ENCODE peak calls at places on chromosome 20, in four cellular contexts. One of them, this sample, is unnamed.

GRCh38 chr20:18087054-18087453 is 29.3 kb upstream of the OVOL2 start:
- DNase-seq in HCT116: no peak
- DNase-seq in GM23338: peak
- DNase-seq in HepG2: no peak
- DNase-seq in this sample: no peak

GRCh38 chr20:25022680-25023079 is 30.1 kb upstream of the APMAP start:
- DNase-seq in HCT116: no peak
- DNase-seq in GM23338: no peak
- DNase-seq in HepG2: no peak
- DNase-seq in this sample: no peak

GRCh38 chr20:20130399-20130798 is 78.1 kb downstream of the CFAP61 start:
- DNase-seq in HCT116: peak
- DNase-seq in GM23338: peak
- DNase-seq in HepG2: peak
- DNase-seq in this sample: peak

GRCh38 chr20:44302026-44302669 is 8.9 kb downstream of the FITM2 start:
- DNase-seq in HCT116: no peak
- DNase-seq in GM23338: no peak
- DNase-seq in HepG2: peak
- DNase-seq in this sample: peak

GRCh38 chr20:33578510-33578909 is 83.6 kb upstream of the C20orf144 start:
- DNase-seq in HCT116: no peak
- DNase-seq in GM23338: no peak
- DNase-seq in HepG2: no peak
- DNase-seq in this sample: no peak

GRCh38 chr20:24933266-24933908 is 15.7 kb upstream of the CST7 start:
- DNase-seq in HCT116: no peak
- DNase-seq in GM23338: no peak
- DNase-seq in HepG2: no peak
- DNase-seq in this sample: no peak

GRCh38 chr20:3146732-3147341 is 12.8 kb downstream of the FASTKD5 start:
- DNase-seq in HCT116: no peak
- DNase-seq in GM23338: no peak
- DNase-seq in HepG2: no peak
- DNase-seq in this sample: no peak

GRCh38 chr20:13930246-13930645 is 60.2 kb downstream of the SEL1L2 start:
- DNase-seq in HCT116: no peak
- DNase-seq in GM23338: no peak
- DNase-seq in HepG2: no peak
- DNase-seq in this sample: no peak

GRCh38 chr20:24722586-24722985 is 226.5 kb upstream of the CST7 start:
- DNase-seq in HCT116: no peak
- DNase-seq in GM23338: no peak
- DNase-seq in HepG2: no peak
- DNase-seq in this sample: no peak

GRCh38 chr20:1462001-1462400 is 4.6 kb downstream of the NSFL1C start:
- DNase-seq in HCT116: no peak
- DNase-seq in GM23338: no peak
- DNase-seq in HepG2: no peak
- DNase-seq in this sample: no peak

GRCh38 chr20:4571759-4572531 is 149.8 kb upstream of the PRND start:
- DNase-seq in HCT116: no peak
- DNase-seq in GM23338: no peak
- DNase-seq in HepG2: no peak
- DNase-seq in this sample: no peak

GRCh38 chr20:60819511-60819910 is 432.6 kb upstream of the CDH4 start:
- DNase-seq in HCT116: no peak
- DNase-seq in GM23338: no peak
- DNase-seq in HepG2: no peak
- DNase-seq in this sample: no peak

GRCh38 chr20:53216856-53217576 is 244.9 kb downstream of the TSHZ2 start:
- DNase-seq in HCT116: peak
- DNase-seq in GM23338: peak
- DNase-seq in HepG2: peak
- DNase-seq in this sample: peak

GRCh38 chr20:62141397-62142251 is 1.6 kb downstream of the PSMA7 start:
- DNase-seq in HCT116: no peak
- DNase-seq in GM23338: peak
- DNase-seq in HepG2: peak
- DNase-seq in this sample: no peak

GRCh38 chr20:49595811-49596545 is 28.0 kb upstream of the PTGIS start:
- DNase-seq in HCT116: no peak
- DNase-seq in GM23338: no peak
- DNase-seq in HepG2: no peak
- DNase-seq in this sample: no peak

GRCh38 chr20:55375920-55376319 is 629.4 kb downstream of the CBLN4 start:
- DNase-seq in HCT116: no peak
- DNase-seq in GM23338: no peak
- DNase-seq in HepG2: no peak
- DNase-seq in this sample: no peak

GRCh38 chr20:12605751-12606150 is 403.0 kb upstream of the SPTLC3 start:
- DNase-seq in HCT116: no peak
- DNase-seq in GM23338: no peak
- DNase-seq in HepG2: no peak
- DNase-seq in this sample: no peak
- TF ChIP-seq REST in HCT116: no peak
- TF ChIP-seq REST in GM23338: no peak
- TF ChIP-seq REST in HepG2: no peak
- TF ChIP-seq REST in this sample: no peak

DNA sequence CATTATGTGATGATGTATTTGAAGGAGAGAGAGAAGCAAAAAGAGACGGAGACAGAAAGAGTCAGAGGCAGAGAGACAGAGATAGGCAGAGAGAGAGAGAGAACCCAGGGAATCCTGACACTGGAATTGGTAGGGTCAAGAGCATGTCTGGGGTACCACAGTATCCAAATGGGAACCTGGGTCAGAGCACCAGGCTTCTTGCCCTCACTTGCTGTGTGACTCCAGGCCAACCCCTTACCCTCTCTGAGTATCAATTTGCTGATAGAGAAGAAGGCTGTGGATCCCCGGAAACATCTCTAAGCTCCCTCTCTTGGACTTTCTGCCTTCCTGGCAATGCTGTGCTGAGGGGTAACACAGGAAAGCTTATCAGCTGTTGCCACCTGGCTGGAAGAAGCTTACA is 385.3 kb upstream of the SULF2 start:
- DNase-seq in HCT116: no peak
- DNase-seq in GM23338: no peak
- DNase-seq in HepG2: no peak
- DNase-seq in this sample: no peak
- H3K4me2 ChIP-seq in HCT116: no peak
- H3K4me2 ChIP-seq in GM23338: no peak
- H3K4me2 ChIP-seq in HepG2: no peak
- H3K4me2 ChIP-seq in this sample: no peak

GRCh38 chr20:63957004-63957689 is 931 bp upstream of the UCKL1 start:
- DNase-seq in HCT116: peak
- DNase-seq in GM23338: peak
- DNase-seq in HepG2: peak
- DNase-seq in this sample: peak
- TF ChIP-seq REST in HCT116: no peak
- TF ChIP-seq REST in GM23338: no peak
- TF ChIP-seq REST in HepG2: no peak
- TF ChIP-seq REST in this sample: no peak

GRCh38 chr20:39036011-39036410 is 73.9 kb downstream of the DHX35 start:
- DNase-seq in HCT116: no peak
- DNase-seq in GM23338: no peak
- DNase-seq in HepG2: no peak
- DNase-seq in this sample: no peak
- H3K4me2 ChIP-seq in HCT116: no peak
- H3K4me2 ChIP-seq in GM23338: no peak
- H3K4me2 ChIP-seq in HepG2: no peak
- H3K4me2 ChIP-seq in this sample: no peak

DNA sequence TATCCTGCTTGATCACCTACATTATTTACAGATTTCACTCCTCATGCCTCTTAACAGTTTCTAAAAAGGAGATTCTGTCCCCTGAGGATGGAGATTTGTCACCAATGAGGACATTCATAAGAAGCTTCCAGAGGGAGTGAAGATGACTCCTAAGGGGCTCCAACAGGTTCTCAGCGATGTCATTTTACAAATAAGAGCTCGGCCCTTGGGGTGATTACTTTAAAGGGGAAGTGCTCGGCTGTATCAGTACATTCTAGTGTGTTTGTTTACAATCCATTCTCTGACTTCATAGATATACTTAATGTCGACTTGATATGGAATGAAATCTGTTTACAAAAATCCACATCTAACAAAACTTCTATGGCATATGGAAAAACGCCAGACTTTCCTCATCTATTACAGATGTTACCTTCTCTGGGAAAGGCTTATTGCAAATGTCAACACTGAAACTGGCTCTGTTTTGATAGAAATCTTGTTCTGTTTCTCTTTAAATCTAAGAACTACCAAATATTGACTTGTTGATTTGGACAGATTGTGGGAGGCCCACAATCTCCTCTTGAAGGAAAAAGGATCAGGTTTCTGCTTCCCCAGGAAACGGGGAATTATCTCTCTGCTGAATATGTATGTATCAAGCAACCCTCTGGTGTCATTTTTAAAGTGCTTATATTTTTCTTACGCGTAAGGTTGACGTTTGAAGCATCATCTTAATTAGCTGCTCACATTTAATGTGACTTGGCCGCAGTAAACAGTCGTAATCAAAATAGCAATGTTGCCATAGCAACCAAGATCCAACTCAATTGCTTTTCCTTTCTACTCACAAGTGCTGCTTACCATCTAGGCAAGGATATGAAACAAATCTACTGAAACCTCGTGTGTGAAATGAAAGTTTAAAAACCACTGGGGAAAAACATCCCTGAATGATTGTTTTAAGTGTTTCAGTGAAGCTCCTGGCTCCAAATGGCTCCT is 95.8 kb downstream of the SHLD1 start:
- DNase-seq in HCT116: no peak
- DNase-seq in GM23338: peak
- DNase-seq in HepG2: no peak
- DNase-seq in this sample: no peak
- TF ChIP-seq REST in HCT116: no peak
- TF ChIP-seq REST in GM23338: no peak
- TF ChIP-seq REST in HepG2: no peak
- TF ChIP-seq REST in this sample: no peak

GRCh38 chr20:8670207-8670899 is 398.5 kb upstream of the PLCB4 start:
- DNase-seq in HCT116: no peak
- DNase-seq in GM23338: no peak
- DNase-seq in HepG2: no peak
- DNase-seq in this sample: no peak
- H3K4me2 ChIP-seq in HCT116: no peak
- H3K4me2 ChIP-seq in GM23338: no peak
- H3K4me2 ChIP-seq in HepG2: no peak
- H3K4me2 ChIP-seq in this sample: no peak

GRCh38 chr20:56411759-56412472 is at the start of gene CASS4:
- DNase-seq in HCT116: no peak
- DNase-seq in GM23338: no peak
- DNase-seq in HepG2: peak
- DNase-seq in this sample: no peak
- TF ChIP-seq REST in HCT116: no peak
- TF ChIP-seq REST in GM23338: no peak
- TF ChIP-seq REST in HepG2: no peak
- TF ChIP-seq REST in this sample: no peak

GRCh38 chr20:23513164-23513563 is 22.2 kb downstream of the CST8 start:
- DNase-seq in HCT116: no peak
- DNase-seq in GM23338: no peak
- DNase-seq in HepG2: no peak
- DNase-seq in this sample: no peak
- H3K4me2 ChIP-seq in HCT116: no peak
- H3K4me2 ChIP-seq in GM23338: no peak
- H3K4me2 ChIP-seq in HepG2: no peak
- H3K4me2 ChIP-seq in this sample: no peak

GRCh38 chr20:47343007-47343472 is 13.5 kb downstream of the ZMYND8 start:
- DNase-seq in HCT116: no peak
- DNase-seq in GM23338: no peak
- DNase-seq in HepG2: no peak
- DNase-seq in this sample: no peak
- TF ChIP-seq REST in HCT116: no peak
- TF ChIP-seq REST in GM23338: no peak
- TF ChIP-seq REST in HepG2: no peak
- TF ChIP-seq REST in this sample: no peak

GRCh38 chr20:58398254-58398653 is 9.2 kb downstream of the VAPB start:
- DNase-seq in HCT116: no peak
- DNase-seq in GM23338: no peak
- DNase-seq in HepG2: no peak
- DNase-seq in this sample: no peak
- H3K4me2 ChIP-seq in HCT116: no peak
- H3K4me2 ChIP-seq in GM23338: no peak
- H3K4me2 ChIP-seq in HepG2: no peak
- H3K4me2 ChIP-seq in this sample: no peak